ENCODE peak calls at places on chromosomes 12 and 14, in six cellular contexts. G is fibroblast of mammary gland, F is thyroid gland, L is A549, T is neural crest cell, Q is thoracic aorta. M is an unnamed sample.

GRCh38 chr12:108616941-108617858 is 16.5 kb downstream of the SELPLG start:
- DNase-seq in G (peak; percentile 50), F (no peak), L (no peak), T (no peak), Q (no peak), M (no peak)

GRCh38 chr12:101935769-101936741 is 58.7 kb downstream of the DRAM1 start:
- DNase-seq in G (peak; percentile 98), F (peak; percentile 15), L (no peak), T (no peak), Q (no peak), M (no peak)

GRCh38 chr14:99468836-99469592 is 11.6 kb downstream of the SETD3 start:
- DNase-seq in G (no peak), F (no peak), L (no peak), T (no peak), Q (no peak), M (no peak)

GRCh38 chr14:99548285-99548684 is 55.7 kb downstream of the CCDC85C start:
- DNase-seq in G (no peak), F (peak; percentile 57), L (no peak), T (no peak), Q (no peak), M (no peak)

GRCh38 chr12:87836190-87836589 is 193.0 kb downstream of the C12orf50 start:
- DNase-seq in G (no peak), F (no peak), L (no peak), T (no peak), Q (no peak), M (no peak)

GRCh38 chr12:76944892-76945291 is 66.1 kb upstream of the CSRP2 start:
- DNase-seq in G (no peak), F (no peak), L (no peak), T (no peak), Q (no peak), M (no peak)

GRCh38 chr14:24735984-24736630 is 102.1 kb upstream of the GZMB start:
- DNase-seq in G (no peak), F (no peak), L (no peak), T (no peak), Q (no peak), M (no peak)

GRCh38 chr14:105210266-105211025 is 29.3 kb upstream of the NUDT14 start:
- DNase-seq in G (no peak), F (no peak), L (no peak), T (no peak), Q (no peak), M (no peak)

GRCh38 chr14:83467811-83468210 is 1934.2 kb upstream of the SEL1L start:
- DNase-seq in G (no peak), F (no peak), L (no peak), T (no peak), Q (no peak), M (no peak)

GRCh38 chr12:99334737-99335136 is 312.8 kb upstream of the GARIN6 start:
- DNase-seq in G (peak; percentile 1), F (no peak), L (no peak), T (no peak), Q (no peak), M (no peak)

GRCh38 chr12:18906354-18906753 is 168.4 kb downstream of the CAPZA3 start:
- DNase-seq in G (no peak), F (no peak), L (no peak), T (no peak), Q (no peak), M (no peak)

GRCh38 chr14:101114726-101115481 is 211.4 kb upstream of the RTL1 start:
- DNase-seq in G (no peak), F (no peak), L (no peak), T (no peak), Q (no peak), M (no peak)

GRCh38 chr14:28677381-28677780 is 89.2 kb upstream of the FOXG1 start:
- DNase-seq in G (no peak), F (no peak), L (no peak), T (no peak), Q (no peak), M (no peak)

GRCh38 chr12:66555113-66555512 is 123.8 kb downstream of the GRIP1 start:
- DNase-seq in G (peak; percentile 15), F (no peak), L (no peak), T (no peak), Q (no peak), M (no peak)
- TF ChIP-seq CTCF in G (no peak), F (no peak), L (no peak), T (no peak), Q (no peak), M (no peak)

GRCh38 chr14:76267322-76268012 is 108.5 kb upstream of the ESRRB start:
- DNase-seq in G (peak; percentile 42), F (peak; percentile 59), L (no peak), T (peak; percentile 24), Q (no peak), M (peak; percentile 34)
- TF ChIP-seq CTCF in G (peak; percentile 18), F (no peak), L (no peak), T (peak; percentile 24), Q (peak; percentile 11), M (no peak)

GRCh38 chr14:54772451-54772881 is 130.2 kb downstream of the GCH1 start:
- DNase-seq in G (peak; percentile 68), F (no peak), L (no peak), T (no peak), Q (no peak), M (no peak)

GRCh38 chr14:54771411-54772027 is 131.1 kb downstream of the GCH1 start:
- DNase-seq in G (no peak), F (no peak), L (no peak), T (no peak), Q (no peak), M (no peak)

GRCh38 chr14:54774824-54775223 is 127.8 kb downstream of the GCH1 start:
- DNase-seq in G (no peak), F (no peak), L (no peak), T (no peak), Q (no peak), M (no peak)

GRCh38 chr14:54775486-54776100 is 127.0 kb downstream of the GCH1 start:
- DNase-seq in G (no peak), F (no peak), L (no peak), T (no peak), Q (no peak), M (no peak)

GRCh38 chr14:54773171-54774006 is 129.2 kb downstream of the GCH1 start:
- DNase-seq in G (peak; percentile 100), F (peak; percentile 85), L (peak; percentile 97), T (peak; percentile 57), Q (peak; percentile 86), M (peak; percentile 74)
- TF ChIP-seq CTCF in G (peak; percentile 71), F (no peak), L (peak; percentile 63), T (peak; percentile 72), Q (peak; percentile 75), M (no peak)

GRCh38 chr12:52541709-52542108 is 11.2 kb downstream of the KRT71 start:
- DNase-seq in G (no peak), F (no peak), L (no peak), T (no peak), Q (no peak), M (no peak)

GRCh38 chr12:52542785-52543318 is 10.1 kb downstream of the KRT71 start:
- DNase-seq in G (no peak), F (no peak), L (no peak), T (no peak), Q (no peak), M (no peak)

GRCh38 chr12:52540531-52540930 is 12.4 kb downstream of the KRT71 start:
- DNase-seq in G (no peak), F (no peak), L (no peak), T (no peak), Q (no peak), M (no peak)

GRCh38 chr12:52543985-52544888 is 8.7 kb downstream of the KRT71 start:
- DNase-seq in G (no peak), F (peak; percentile 57), L (peak; percentile 18), T (no peak), Q (no peak), M (no peak)

DNA sequence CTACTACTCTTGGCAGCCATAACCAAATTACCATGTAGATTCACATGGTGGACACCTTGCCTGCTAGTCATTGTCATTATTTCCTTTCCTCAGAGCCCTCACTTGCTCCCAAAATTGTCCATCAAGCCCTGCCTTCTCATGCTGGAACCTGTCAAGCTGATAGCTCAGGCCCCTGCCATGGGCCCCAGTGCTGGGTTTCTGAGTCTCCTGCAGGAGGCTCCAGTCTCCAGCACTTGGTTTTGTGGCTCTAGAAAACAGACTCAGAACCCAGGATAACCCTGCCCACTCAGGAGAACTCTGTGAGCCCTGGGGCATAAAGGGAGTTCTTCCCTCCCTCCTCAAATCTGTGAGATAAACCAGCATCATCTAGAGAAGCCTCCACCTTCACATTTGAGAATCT is 10.8 kb downstream of the KRT71 start:
- DNase-seq in G (no peak), F (no peak), L (peak; percentile 22), T (no peak), Q (no peak), M (no peak)
- TF ChIP-seq CTCF in G (no peak), F (no peak), L (no peak), T (no peak), Q (no peak), M (no peak)

GRCh38 chr12:31021181-31021580 is 52.5 kb upstream of the DDX11 start:
- DNase-seq in G (no peak), F (no peak), L (no peak), T (no peak), Q (no peak), M (no peak)

GRCh38 chr12:31023271-31023724 is 50.4 kb upstream of the DDX11 start:
- DNase-seq in G (no peak), F (no peak), L (no peak), T (no peak), Q (no peak), M (no peak)

GRCh38 chr12:31019561-31020308 is 53.9 kb upstream of the DDX11 start:
- DNase-seq in G (no peak), F (no peak), L (no peak), T (no peak), Q (no peak), M (no peak)

GRCh38 chr12:31020385-31021166 is 53.1 kb upstream of the DDX11 start:
- DNase-seq in G (no peak), F (no peak), L (no peak), T (no peak), Q (no peak), M (no peak)

GRCh38 chr12:31021809-31022492 is 51.7 kb upstream of the DDX11 start:
- DNase-seq in G (peak; percentile 8), F (no peak), L (no peak), T (no peak), Q (no peak), M (no peak)
- TF ChIP-seq CTCF in G (no peak), F (no peak), L (no peak), T (no peak), Q (no peak), M (no peak)

GRCh38 chr14:61282746-61283145 is 1.6 kb upstream of the TMEM30B start:
- DNase-seq in G (no peak), F (no peak), L (no peak), T (no peak), Q (no peak), M (no peak)

GRCh38 chr14:61280526-61281185 is 482 bp downstream of the TMEM30B start:
- DNase-seq in G (no peak), F (peak; percentile 73), L (peak; percentile 84), T (peak; percentile 39), Q (no peak), M (peak; percentile 76)

GRCh38 chr14:61281186-61281676 is at the start of gene TMEM30B:
- DNase-seq in G (no peak), F (peak; percentile 96), L (no peak), T (no peak), Q (no peak), M (no peak)

GRCh38 chr14:61280092-61280525 is 1.0 kb downstream of the TMEM30B start:
- DNase-seq in G (no peak), F (no peak), L (no peak), T (no peak), Q (no peak), M (peak; percentile 11)

GRCh38 chr14:61281911-61282310 is 773 bp upstream of the TMEM30B start:
- DNase-seq in G (peak; percentile 50), F (no peak), L (no peak), T (no peak), Q (no peak), M (no peak)
- TF ChIP-seq CTCF in G (no peak), F (no peak), L (no peak), T (no peak), Q (no peak), M (no peak)